ENCODE peak calls at places on chromosome 13, in five cellular contexts. E, Q, I, V and G are unnamed samples.

GRCh38 chr13:110218601-110219201 is 88.3 kb downstream of the COL4A1 start:
- DNase-seq in I (no peak), V (no peak), E (no peak), Q (no peak), G (no peak)

GRCh38 chr13:73103238-73103637 is 44.4 kb downstream of the KLF5 start:
- DNase-seq in V (no peak), E (no peak), Q (no peak), I (no peak), G (no peak)

GRCh38 chr13:113927661-113928581 is 46.0 kb downstream of the C13orf46 start:
- DNase-seq in Q (no peak), V (peak; percentile 80), E (peak; percentile 96), I (no peak), G (no peak)

GRCh38 chr13:95267662-95268369 is 33.4 kb downstream of the ABCC4 start:
- DNase-seq in E (peak; percentile 94), Q (no peak), I (no peak), V (peak; percentile 60), G (no peak)

GRCh38 chr13:73857106-73857505 is 277.1 kb downstream of the KLF12 start:
- DNase-seq in Q (no peak), I (no peak), E (no peak), V (no peak), G (no peak)

GRCh38 chr13:52925221-52925620 is 76.8 kb upstream of the PCDH8 start:
- DNase-seq in E (no peak), V (no peak), Q (no peak), I (no peak), G (no peak)

GRCh38 chr13:106533940-106534843 is 1.3 kb downstream of the EFNB2 start:
- DNase-seq in I (peak; percentile 20), V (peak; percentile 81), E (peak; percentile 13), Q (peak; percentile 52), G (no peak)

GRCh38 chr13:66659291-66660012 is 570.7 kb downstream of the PCDH9 start:
- DNase-seq in E (no peak), I (no peak), V (no peak), Q (no peak), G (no peak)

GRCh38 chr13:73903561-73903960 is 230.6 kb downstream of the KLF12 start:
- DNase-seq in V (no peak), Q (no peak), I (no peak), E (no peak), G (no peak)

GRCh38 chr13:49436890-49437289 is 7.0 kb downstream of the CAB39L start:
- DNase-seq in E (no peak), V (peak; percentile 76), Q (no peak), I (no peak), G (no peak)

GRCh38 chr13:104740616-104741222 is 1674.5 kb upstream of the SLC10A2 start:
- DNase-seq in V (peak; percentile 48), E (no peak), Q (no peak), I (no peak), G (no peak)

GRCh38 chr13:111315347-111315995 is 5.0 kb upstream of the TEX29 start:
- DNase-seq in V (no peak), Q (no peak), E (no peak), I (no peak), G (no peak)

GRCh38 chr13:97121894-97122293 is 100.2 kb upstream of the MBNL2 start:
- DNase-seq in E (no peak), I (no peak), Q (no peak), V (no peak), G (no peak)

GRCh38 chr13:33348366-33348765 is 62.8 kb upstream of the STARD13 start:
- DNase-seq in Q (no peak), V (no peak), E (peak; percentile 65), I (no peak), G (no peak)

GRCh38 chr13:25771208-25771607 is 280.6 kb downstream of the SHISA2 start:
- DNase-seq in I (no peak), V (no peak), E (no peak), Q (no peak), G (no peak)

GRCh38 chr13:94660695-94661324 is 51.5 kb downstream of the SOX21 start:
- DNase-seq in E (no peak), V (no peak), Q (no peak), I (no peak), G (no peak)

GRCh38 chr13:49421391-49421790 is 22.5 kb downstream of the CAB39L start:
- DNase-seq in Q (no peak), I (peak; percentile 43), V (no peak), E (no peak), G (peak; percentile 15)

GRCh38 chr13:77981191-77981925 is 62.7 kb upstream of the EDNRB start:
- DNase-seq in Q (no peak), E (no peak), I (no peak), V (no peak), G (no peak)

GRCh38 chr13:50798923-50799322 is 44.6 kb downstream of the DLEU7 start:
- DNase-seq in V (no peak), E (no peak), Q (no peak), I (no peak), G (no peak)

GRCh38 chr13:99601535-99601934 is 100.3 kb downstream of the TM9SF2 start:
- DNase-seq in V (no peak), Q (no peak), E (no peak), I (no peak), G (no peak)

GRCh38 chr13:24050292-24050711 is 110.2 kb upstream of the SPATA13 start:
- DNase-seq in I (no peak), Q (no peak), V (no peak), E (no peak), G (no peak)

GRCh38 chr13:25170554-25171107 is 1.5 kb downstream of the AMER2 start:
- DNase-seq in V (no peak), I (no peak), Q (peak; percentile 69), E (no peak), G (peak; percentile 20)

GRCh38 chr13:95100525-95101121 is 200.6 kb downstream of the ABCC4 start:
- DNase-seq in E (no peak), V (no peak), Q (no peak), I (no peak), G (no peak)

GRCh38 chr13:97295279-97296182 is 73.4 kb downstream of the MBNL2 start:
- DNase-seq in Q (no peak), I (no peak), V (no peak), E (peak; percentile 26), G (no peak)

GRCh38 chr13:64633948-64634347 is 2596.2 kb downstream of the PCDH9 start:
- DNase-seq in Q (no peak), E (no peak), I (no peak), V (no peak), G (peak; percentile 25)

GRCh38 chr13:76385606-76386005 is 500.6 kb downstream of the KCTD12 start:
- DNase-seq in Q (no peak), V (no peak), E (no peak), I (no peak), G (no peak)

GRCh38 chr13:93473441-93474270 is 247.0 kb downstream of the GPC6 start:
- DNase-seq in I (no peak), E (peak; percentile 43), Q (no peak), V (no peak), G (no peak)

GRCh38 chr13:43782686-43783085 is 4.1 kb downstream of the ENOX1 start:
- DNase-seq in E (no peak), I (no peak), Q (no peak), V (no peak), G (no peak)

GRCh38 chr13:111344471-111345191 is 24.2 kb downstream of the TEX29 start:
- DNase-seq in E (peak; percentile 93), Q (peak; percentile 65), I (no peak), V (no peak), G (peak; percentile 35)

GRCh38 chr13:46575843-46576242 is 22.9 kb downstream of the LRCH1 start:
- DNase-seq in E (no peak), I (no peak), V (no peak), Q (no peak), G (no peak)

GRCh38 chr13:99296270-99296865 is 10.8 kb downstream of the GPR183 start:
- DNase-seq in V (no peak), I (no peak), E (no peak), Q (no peak), G (no peak)

GRCh38 chr13:112959701-112960542 is 9.1 kb upstream of the MCF2L start:
- DNase-seq in Q (no peak), E (no peak), I (no peak), V (peak; percentile 67), G (no peak)